ENCODE peak calls at places on chromosomes 13 and 19, in nine cellular contexts. One of them, this sample, is unnamed.
A peak's percentile ranks its signal among the peaks of the same experiment; 100 is the strongest.

GRCh38 chr13:56528040-56528760 is 612.5 kb upstream of the PRR20A start:
- DNase-seq in NB4: no peak
- DNase-seq in left colon: no peak
- DNase-seq in heart left ventricle: no peak
- DNase-seq in stimulated activated CD8-positive, alpha-beta memory T cell treated with anti-CD3 and anti-CD28 coated beads, Interleukin-2, amount 100 ng/mL, for 48 hours: no peak
- DNase-seq in GM12865: no peak
- DNase-seq in NCI-H1417 treated with DMSO at 0.1 percent for 48 hours: peak; percentile 90
- DNase-seq in activated CD4-positive, alpha-beta T cell treated with anti-CD3 and anti-CD28 coated beads, Interleukin-2, amount 50 U/mL, for 1 hour: no peak
- DNase-seq in GM23338: no peak
- DNase-seq in this sample: peak; percentile 95

GRCh38 chr13:110304256-110304655 is 2.7 kb downstream of the COL4A1 start:
- DNase-seq in NB4: no peak
- DNase-seq in left colon: no peak
- DNase-seq in heart left ventricle: no peak
- DNase-seq in stimulated activated CD8-positive, alpha-beta memory T cell treated with anti-CD3 and anti-CD28 coated beads, Interleukin-2, amount 100 ng/mL, for 48 hours: no peak
- DNase-seq in GM12865: no peak
- DNase-seq in NCI-H1417 treated with DMSO at 0.1 percent for 48 hours: no peak
- DNase-seq in activated CD4-positive, alpha-beta T cell treated with anti-CD3 and anti-CD28 coated beads, Interleukin-2, amount 50 U/mL, for 1 hour: no peak
- DNase-seq in GM23338: no peak
- DNase-seq in this sample: no peak

GRCh38 chr19:1663854-1664253 is 11.4 kb upstream of the TCF3 start:
- DNase-seq in NB4: no peak
- DNase-seq in left colon: no peak
- DNase-seq in heart left ventricle: no peak
- DNase-seq in stimulated activated CD8-positive, alpha-beta memory T cell treated with anti-CD3 and anti-CD28 coated beads, Interleukin-2, amount 100 ng/mL, for 48 hours: peak; percentile 57
- DNase-seq in GM12865: peak; percentile 72
- DNase-seq in NCI-H1417 treated with DMSO at 0.1 percent for 48 hours: no peak
- DNase-seq in activated CD4-positive, alpha-beta T cell treated with anti-CD3 and anti-CD28 coated beads, Interleukin-2, amount 50 U/mL, for 1 hour: no peak
- DNase-seq in GM23338: no peak
- DNase-seq in this sample: no peak

GRCh38 chr19:37979547-37980082 is 72.6 kb downstream of the SIPA1L3 start:
- DNase-seq in NB4: no peak
- DNase-seq in left colon: peak; percentile 58
- DNase-seq in heart left ventricle: no peak
- DNase-seq in stimulated activated CD8-positive, alpha-beta memory T cell treated with anti-CD3 and anti-CD28 coated beads, Interleukin-2, amount 100 ng/mL, for 48 hours: no peak
- DNase-seq in GM12865: peak; percentile 88
- DNase-seq in NCI-H1417 treated with DMSO at 0.1 percent for 48 hours: no peak
- DNase-seq in activated CD4-positive, alpha-beta T cell treated with anti-CD3 and anti-CD28 coated beads, Interleukin-2, amount 50 U/mL, for 1 hour: no peak
- DNase-seq in GM23338: no peak
- DNase-seq in this sample: peak; percentile 34

GRCh38 chr19:17841371-17841809 is 6.4 kb downstream of the JAK3 start:
- DNase-seq in NB4: no peak
- DNase-seq in left colon: no peak
- DNase-seq in heart left ventricle: no peak
- DNase-seq in stimulated activated CD8-positive, alpha-beta memory T cell treated with anti-CD3 and anti-CD28 coated beads, Interleukin-2, amount 100 ng/mL, for 48 hours: no peak
- DNase-seq in GM12865: no peak
- DNase-seq in NCI-H1417 treated with DMSO at 0.1 percent for 48 hours: no peak
- DNase-seq in activated CD4-positive, alpha-beta T cell treated with anti-CD3 and anti-CD28 coated beads, Interleukin-2, amount 50 U/mL, for 1 hour: no peak
- DNase-seq in GM23338: no peak
- DNase-seq in this sample: peak; percentile 79

GRCh38 chr19:57978586-57979289 is 4.4 kb upstream of the C19orf18 start:
- DNase-seq in NB4: no peak
- DNase-seq in left colon: no peak
- DNase-seq in heart left ventricle: no peak
- DNase-seq in stimulated activated CD8-positive, alpha-beta memory T cell treated with anti-CD3 and anti-CD28 coated beads, Interleukin-2, amount 100 ng/mL, for 48 hours: no peak
- DNase-seq in GM12865: no peak
- DNase-seq in NCI-H1417 treated with DMSO at 0.1 percent for 48 hours: no peak
- DNase-seq in activated CD4-positive, alpha-beta T cell treated with anti-CD3 and anti-CD28 coated beads, Interleukin-2, amount 50 U/mL, for 1 hour: no peak
- DNase-seq in GM23338: peak; percentile 16
- DNase-seq in this sample: peak; percentile 53

GRCh38 chr13:41497436-41497835 is 40.1 kb downstream of the RGCC start:
- DNase-seq in NB4: no peak
- DNase-seq in left colon: no peak
- DNase-seq in heart left ventricle: no peak
- DNase-seq in stimulated activated CD8-positive, alpha-beta memory T cell treated with anti-CD3 and anti-CD28 coated beads, Interleukin-2, amount 100 ng/mL, for 48 hours: no peak
- DNase-seq in GM12865: no peak
- DNase-seq in NCI-H1417 treated with DMSO at 0.1 percent for 48 hours: no peak
- DNase-seq in activated CD4-positive, alpha-beta T cell treated with anti-CD3 and anti-CD28 coated beads, Interleukin-2, amount 50 U/mL, for 1 hour: no peak
- DNase-seq in GM23338: no peak
- DNase-seq in this sample: no peak

GRCh38 chr13:79522583-79522982 is 41.6 kb downstream of the NDFIP2 start:
- DNase-seq in NB4: peak; percentile 59
- DNase-seq in left colon: no peak
- DNase-seq in heart left ventricle: no peak
- DNase-seq in stimulated activated CD8-positive, alpha-beta memory T cell treated with anti-CD3 and anti-CD28 coated beads, Interleukin-2, amount 100 ng/mL, for 48 hours: no peak
- DNase-seq in GM12865: peak; percentile 84
- DNase-seq in NCI-H1417 treated with DMSO at 0.1 percent for 48 hours: no peak
- DNase-seq in activated CD4-positive, alpha-beta T cell treated with anti-CD3 and anti-CD28 coated beads, Interleukin-2, amount 50 U/mL, for 1 hour: no peak
- DNase-seq in GM23338: no peak
- DNase-seq in this sample: no peak

GRCh38 chr19:31553112-31553843 is 204.0 kb upstream of the TSHZ3 start:
- DNase-seq in NB4: no peak
- DNase-seq in left colon: no peak
- DNase-seq in heart left ventricle: no peak
- DNase-seq in stimulated activated CD8-positive, alpha-beta memory T cell treated with anti-CD3 and anti-CD28 coated beads, Interleukin-2, amount 100 ng/mL, for 48 hours: no peak
- DNase-seq in GM12865: no peak
- DNase-seq in NCI-H1417 treated with DMSO at 0.1 percent for 48 hours: no peak
- DNase-seq in activated CD4-positive, alpha-beta T cell treated with anti-CD3 and anti-CD28 coated beads, Interleukin-2, amount 50 U/mL, for 1 hour: no peak
- DNase-seq in GM23338: no peak
- DNase-seq in this sample: no peak

GRCh38 chr19:51570962-51571575 is at the start of gene ZNF175:
- DNase-seq in NB4: peak; percentile 97
- DNase-seq in left colon: peak; percentile 93
- DNase-seq in heart left ventricle: peak; percentile 92
- DNase-seq in stimulated activated CD8-positive, alpha-beta memory T cell treated with anti-CD3 and anti-CD28 coated beads, Interleukin-2, amount 100 ng/mL, for 48 hours: peak; percentile 68
- DNase-seq in GM12865: peak; percentile 97
- DNase-seq in NCI-H1417 treated with DMSO at 0.1 percent for 48 hours: peak; percentile 71
- DNase-seq in activated CD4-positive, alpha-beta T cell treated with anti-CD3 and anti-CD28 coated beads, Interleukin-2, amount 50 U/mL, for 1 hour: peak; percentile 82
- DNase-seq in GM23338: peak; percentile 98
- DNase-seq in this sample: peak; percentile 54

GRCh38 chr19:18098891-18099622 is 1.5 kb downstream of the MAST3 start:
- DNase-seq in NB4: no peak
- DNase-seq in left colon: peak; percentile 67
- DNase-seq in heart left ventricle: no peak
- DNase-seq in stimulated activated CD8-positive, alpha-beta memory T cell treated with anti-CD3 and anti-CD28 coated beads, Interleukin-2, amount 100 ng/mL, for 48 hours: no peak
- DNase-seq in GM12865: peak; percentile 96
- DNase-seq in NCI-H1417 treated with DMSO at 0.1 percent for 48 hours: no peak
- DNase-seq in activated CD4-positive, alpha-beta T cell treated with anti-CD3 and anti-CD28 coated beads, Interleukin-2, amount 50 U/mL, for 1 hour: peak; percentile 39
- DNase-seq in GM23338: peak; percentile 58
- DNase-seq in this sample: peak; percentile 37

GRCh38 chr13:80048802-80049201 is 292.1 kb downstream of the SPRY2 start:
- DNase-seq in NB4: peak; percentile 98
- DNase-seq in left colon: peak; percentile 40
- DNase-seq in heart left ventricle: peak; percentile 86
- DNase-seq in stimulated activated CD8-positive, alpha-beta memory T cell treated with anti-CD3 and anti-CD28 coated beads, Interleukin-2, amount 100 ng/mL, for 48 hours: peak; percentile 23
- DNase-seq in GM12865: peak; percentile 86
- DNase-seq in NCI-H1417 treated with DMSO at 0.1 percent for 48 hours: peak; percentile 40
- DNase-seq in activated CD4-positive, alpha-beta T cell treated with anti-CD3 and anti-CD28 coated beads, Interleukin-2, amount 50 U/mL, for 1 hour: peak; percentile 1
- DNase-seq in GM23338: peak; percentile 38
- DNase-seq in this sample: peak; percentile 73

GRCh38 chr13:76711515-76712182 is 174.6 kb downstream of the KCTD12 start:
- DNase-seq in NB4: peak; percentile 28
- DNase-seq in left colon: no peak
- DNase-seq in heart left ventricle: no peak
- DNase-seq in stimulated activated CD8-positive, alpha-beta memory T cell treated with anti-CD3 and anti-CD28 coated beads, Interleukin-2, amount 100 ng/mL, for 48 hours: no peak
- DNase-seq in GM12865: no peak
- DNase-seq in NCI-H1417 treated with DMSO at 0.1 percent for 48 hours: no peak
- DNase-seq in activated CD4-positive, alpha-beta T cell treated with anti-CD3 and anti-CD28 coated beads, Interleukin-2, amount 50 U/mL, for 1 hour: no peak
- DNase-seq in GM23338: no peak
- DNase-seq in this sample: peak; percentile 0